ENCODE peak calls at places on chromosomes 12 and 14, in nine cellular contexts. M is tibial nerve, E is transverse colon, G is ovary, Q is A549, N is K562, K is H1, Y is suprapubic skin, L is stomach. O is an unnamed sample.
A peak's percentile ranks its signal among the peaks of the same experiment; 100 is the strongest.

GRCh38 chr12:6201199-6201608 is 1.0 kb downstream of the CD9 start:
- DNase-seq in G (no peak), M (no peak), E (peak; percentile 75), Y (no peak), K (no peak), L (no peak), N (no peak), Q (peak; percentile 67), O (peak; percentile 80)

GRCh38 chr14:85529803-85530574 is at the start of gene FLRT2:
- DNase-seq in M (peak; percentile 82), K (no peak), G (peak; percentile 69), E (no peak), L (peak; percentile 39), Q (peak; percentile 64), N (no peak), Y (peak; percentile 80), O (peak; percentile 74)

GRCh38 chr14:20512139-20512905 is 7.0 kb downstream of the RNASE10 start:
- DNase-seq in G (no peak), E (no peak), Q (no peak), L (no peak), N (no peak), K (no peak), M (no peak), Y (no peak), O (no peak)

GRCh38 chr12:32603858-32604257 is 75.2 kb upstream of the DNM1L start:
- DNase-seq in G (no peak), Q (no peak), Y (no peak), E (no peak), K (no peak), M (no peak), L (no peak), N (no peak), O (no peak)

GRCh38 chr12:8637244-8637643 is 24.6 kb upstream of the AICDA start:
- DNase-seq in G (no peak), K (no peak), Q (no peak), M (no peak), Y (no peak), E (no peak), N (peak; percentile 2), L (no peak), O (no peak)

GRCh38 chr12:2290091-2290490 is 237.3 kb downstream of the CACNA1C start:
- DNase-seq in K (no peak), M (no peak), G (no peak), E (no peak), N (no peak), L (no peak), Q (no peak), Y (no peak), O (peak; percentile 53)

GRCh38 chr12:16458521-16459078 is 111.2 kb downstream of the MGST1 start:
- DNase-seq in Q (no peak), G (no peak), L (no peak), K (no peak), Y (no peak), M (no peak), N (no peak), E (no peak), O (no peak)

GRCh38 chr14:39432179-39432618 is at the start of gene FBXO33:
- DNase-seq in Y (peak; percentile 98), L (peak; percentile 97), E (peak; percentile 98), N (peak; percentile 94), M (peak; percentile 92), Q (peak; percentile 97), K (peak; percentile 86), G (peak; percentile 96), O (peak; percentile 99)

GRCh38 chr14:69427596-69427995 is 29.1 kb downstream of the SLC39A9 start:
- DNase-seq in L (no peak), N (no peak), E (no peak), G (no peak), K (no peak), M (no peak), Q (no peak), Y (no peak), O (no peak)

GRCh38 chr12:75289678-75290200 is 40.4 kb downstream of the CAPS2 start:
- DNase-seq in L (no peak), G (no peak), Y (no peak), Q (peak; percentile 23), M (no peak), N (no peak), K (no peak), E (no peak), O (no peak)

GRCh38 chr12:12986775-12987332 is 13.2 kb downstream of the HEBP1 start:
- DNase-seq in M (no peak), N (no peak), Q (no peak), Y (no peak), L (no peak), E (no peak), G (no peak), K (no peak), O (no peak)

GRCh38 chr14:76782885-76783566 is 21.8 kb downstream of the VASH1 start:
- DNase-seq in G (peak; percentile 18), L (no peak), N (no peak), Q (no peak), Y (no peak), M (no peak), E (no peak), K (no peak), O (no peak)

GRCh38 chr14:38044710-38045109 is 163.0 kb upstream of the SSTR1 start:
- DNase-seq in K (no peak), L (no peak), Q (no peak), M (no peak), N (no peak), G (no peak), E (no peak), Y (no peak), O (no peak)

GRCh38 chr12:110343921-110344555 is 59.5 kb downstream of the ANAPC7 start:
- DNase-seq in L (no peak), Y (no peak), Q (no peak), K (no peak), G (no peak), E (no peak), M (no peak), N (no peak), O (no peak)

GRCh38 chr14:99682809-99683618 is 1.1 kb upstream of the CYP46A1 start:
- DNase-seq in G (peak; percentile 84), M (peak; percentile 81), N (peak; percentile 83), E (peak; percentile 81), K (no peak), L (peak; percentile 84), Q (peak; percentile 77), Y (peak; percentile 90), O (peak; percentile 90)
- TF ChIP-seq EP300 in G (no peak), M (no peak), N (no peak), E (no peak), K (no peak), L (no peak), Q (no peak), Y (no peak), O (no peak)

GRCh38 chr12:53217930-53218307 is 10.9 kb upstream of the ITGB7 start:
- DNase-seq in E (no peak), Y (no peak), L (no peak), G (no peak), K (no peak), M (no peak), Q (peak; percentile 39), N (no peak), O (peak; percentile 78)
- H3K4me1 ChIP-seq in E (peaks cover 48% of the 10 kb centered on the region), Y (peaks cover 82% of the 10 kb centered on the region), L (peaks cover 51% of the 10 kb centered on the region), G (peaks cover 21% of the 10 kb centered on the region), K (peaks cover 26% of the 10 kb centered on the region), M (no peaks in the 10 kb centered on the region), Q (peaks cover 41% of the 10 kb centered on the region), N (peaks cover 71% of the 10 kb centered on the region), O (peaks cover 70% of the 10 kb centered on the region)

DNA sequence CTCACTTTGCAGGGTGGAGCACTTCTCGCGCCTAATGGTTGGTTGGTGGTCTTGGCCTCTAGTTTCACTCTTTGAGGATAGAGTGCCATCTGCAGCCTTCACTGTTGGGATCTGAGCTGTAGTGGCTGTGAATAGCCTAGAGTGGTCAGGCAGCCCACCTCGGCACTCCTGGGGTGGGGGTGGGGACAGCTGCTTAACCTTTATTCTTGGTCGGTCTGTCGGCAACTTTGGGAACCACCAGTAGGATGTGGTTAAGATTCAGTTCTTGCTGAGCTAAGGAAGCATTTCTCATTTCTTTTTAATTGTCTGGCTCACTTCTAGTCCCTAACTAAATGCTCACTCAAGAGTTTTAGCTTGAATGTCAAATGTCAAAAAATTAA is 21.1 kb downstream of the TMBIM6 start:
- DNase-seq in K (no peak), Y (no peak), M (no peak), G (no peak), N (no peak), Q (no peak), L (no peak), E (no peak), O (no peak)
- TF ChIP-seq POLR2A in K (no peak), Y (no peak), M (no peak), G (no peak), N (no peak), Q (no peak), L (no peak), E (no peak), O (no peak)

DNA sequence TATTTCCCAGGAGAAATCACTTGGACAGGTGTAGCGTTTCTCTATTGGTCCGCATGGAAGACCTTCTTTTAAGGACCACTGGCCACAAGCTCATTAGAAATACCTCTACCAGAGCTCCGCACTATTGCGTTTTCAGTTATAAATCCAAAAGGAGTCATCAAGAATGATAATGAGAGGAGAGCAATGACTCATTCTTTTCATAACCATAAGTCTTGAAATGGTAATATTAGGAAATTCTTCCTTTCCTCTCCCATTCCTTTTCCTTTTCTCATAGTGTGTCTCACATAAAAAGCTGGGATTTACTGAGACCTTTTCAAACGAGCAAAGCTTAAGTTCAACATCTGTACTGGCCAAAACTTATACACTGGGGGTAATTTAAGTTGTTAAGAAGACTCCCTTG is 215.7 kb downstream of the CPNE8 start:
- DNase-seq in Q (no peak), E (no peak), G (no peak), L (no peak), K (no peak), Y (no peak), M (no peak), N (no peak), O (no peak)
- TF ChIP-seq EP300 in Q (no peak), E (no peak), G (no peak), L (no peak), K (no peak), Y (no peak), M (no peak), N (no peak), O (no peak)

O was measured in sigmoid colon.